ENCODE peak calls at places on chromosome 4, in eight cellular contexts. One of them, this sample, is unnamed.

GRCh38 chr4:186144180-186144579 is 39.7 kb downstream of the FAM149A start:
- DNase-seq in G401: peak; percentile 73
- DNase-seq in neural crest cell: peak; percentile 35
- DNase-seq in dorsolateral prefrontal cortex: no peak
- DNase-seq in OCI-LY7: no peak
- DNase-seq in sciatic nerve: no peak
- DNase-seq in activated CD4-positive, alpha-beta T cell treated with anti-CD3 and anti-CD28 coated beads, Interleukin-2, amount 10 ng/mL, durations not matched to agents 7 days and 5 days: no peak
- DNase-seq in GM12892: no peak
- DNase-seq in this sample: no peak

GRCh38 chr4:141684785-141685184 is 48.4 kb downstream of the IL15 start:
- DNase-seq in neural crest cell: no peak
- DNase-seq in GM12892: no peak
- DNase-seq in dorsolateral prefrontal cortex: no peak
- DNase-seq in sciatic nerve: no peak
- DNase-seq in G401: no peak
- DNase-seq in activated CD4-positive, alpha-beta T cell treated with anti-CD3 and anti-CD28 coated beads, Interleukin-2, amount 10 ng/mL, durations not matched to agents 7 days and 5 days: no peak
- DNase-seq in OCI-LY7: no peak
- DNase-seq in this sample: no peak

GRCh38 chr4:40949701-40950100 is 199.9 kb downstream of the NSUN7 start:
- DNase-seq in activated CD4-positive, alpha-beta T cell treated with anti-CD3 and anti-CD28 coated beads, Interleukin-2, amount 10 ng/mL, durations not matched to agents 7 days and 5 days: no peak
- DNase-seq in OCI-LY7: no peak
- DNase-seq in neural crest cell: no peak
- DNase-seq in sciatic nerve: no peak
- DNase-seq in GM12892: no peak
- DNase-seq in dorsolateral prefrontal cortex: no peak
- DNase-seq in G401: no peak
- DNase-seq in this sample: no peak

GRCh38 chr4:77190053-77190452 is 33.0 kb downstream of the CCNG2 start:
- DNase-seq in sciatic nerve: no peak
- DNase-seq in OCI-LY7: no peak
- DNase-seq in dorsolateral prefrontal cortex: no peak
- DNase-seq in GM12892: no peak
- DNase-seq in neural crest cell: no peak
- DNase-seq in G401: no peak
- DNase-seq in activated CD4-positive, alpha-beta T cell treated with anti-CD3 and anti-CD28 coated beads, Interleukin-2, amount 10 ng/mL, durations not matched to agents 7 days and 5 days: no peak
- DNase-seq in this sample: no peak

GRCh38 chr4:1900087-1900433 is 28.9 kb downstream of the NSD2 start:
- DNase-seq in OCI-LY7: no peak
- DNase-seq in G401: peak; percentile 25
- DNase-seq in sciatic nerve: peak; percentile 36
- DNase-seq in neural crest cell: no peak
- DNase-seq in GM12892: no peak
- DNase-seq in dorsolateral prefrontal cortex: no peak
- DNase-seq in activated CD4-positive, alpha-beta T cell treated with anti-CD3 and anti-CD28 coated beads, Interleukin-2, amount 10 ng/mL, durations not matched to agents 7 days and 5 days: no peak
- DNase-seq in this sample: no peak

GRCh38 chr4:185031611-185032010 is 13.3 kb downstream of the HELT start:
- DNase-seq in sciatic nerve: no peak
- DNase-seq in neural crest cell: no peak
- DNase-seq in OCI-LY7: no peak
- DNase-seq in GM12892: no peak
- DNase-seq in G401: no peak
- DNase-seq in dorsolateral prefrontal cortex: no peak
- DNase-seq in activated CD4-positive, alpha-beta T cell treated with anti-CD3 and anti-CD28 coated beads, Interleukin-2, amount 10 ng/mL, durations not matched to agents 7 days and 5 days: no peak
- DNase-seq in this sample: no peak

GRCh38 chr4:168475745-168476144 is 4.5 kb downstream of the DDX60L start:
- DNase-seq in G401: no peak
- DNase-seq in activated CD4-positive, alpha-beta T cell treated with anti-CD3 and anti-CD28 coated beads, Interleukin-2, amount 10 ng/mL, durations not matched to agents 7 days and 5 days: no peak
- DNase-seq in GM12892: no peak
- DNase-seq in sciatic nerve: no peak
- DNase-seq in neural crest cell: no peak
- DNase-seq in OCI-LY7: no peak
- DNase-seq in dorsolateral prefrontal cortex: no peak
- DNase-seq in this sample: no peak

GRCh38 chr4:41507292-41507933 is 30.5 kb upstream of the LIMCH1 start:
- DNase-seq in activated CD4-positive, alpha-beta T cell treated with anti-CD3 and anti-CD28 coated beads, Interleukin-2, amount 10 ng/mL, durations not matched to agents 7 days and 5 days: no peak
- DNase-seq in GM12892: no peak
- DNase-seq in neural crest cell: no peak
- DNase-seq in OCI-LY7: no peak
- DNase-seq in G401: no peak
- DNase-seq in sciatic nerve: no peak
- DNase-seq in dorsolateral prefrontal cortex: no peak
- DNase-seq in this sample: no peak

GRCh38 chr4:41749650-41750049 is 1.1 kb upstream of the PHOX2B start:
- DNase-seq in neural crest cell: no peak
- DNase-seq in activated CD4-positive, alpha-beta T cell treated with anti-CD3 and anti-CD28 coated beads, Interleukin-2, amount 10 ng/mL, durations not matched to agents 7 days and 5 days: no peak
- DNase-seq in sciatic nerve: no peak
- DNase-seq in OCI-LY7: no peak
- DNase-seq in dorsolateral prefrontal cortex: no peak
- DNase-seq in GM12892: no peak
- DNase-seq in G401: no peak
- DNase-seq in this sample: no peak

GRCh38 chr4:27684501-27685077 is 823.9 kb downstream of the STIM2 start:
- DNase-seq in activated CD4-positive, alpha-beta T cell treated with anti-CD3 and anti-CD28 coated beads, Interleukin-2, amount 10 ng/mL, durations not matched to agents 7 days and 5 days: peak; percentile 19
- DNase-seq in GM12892: no peak
- DNase-seq in G401: peak; percentile 46
- DNase-seq in dorsolateral prefrontal cortex: peak; percentile 52
- DNase-seq in neural crest cell: peak; percentile 55
- DNase-seq in OCI-LY7: peak; percentile 51
- DNase-seq in sciatic nerve: peak; percentile 67
- DNase-seq in this sample: peak; percentile 78

GRCh38 chr4:140343303-140343702 is 30.1 kb upstream of the SCOC start:
- DNase-seq in GM12892: no peak
- DNase-seq in activated CD4-positive, alpha-beta T cell treated with anti-CD3 and anti-CD28 coated beads, Interleukin-2, amount 10 ng/mL, durations not matched to agents 7 days and 5 days: no peak
- DNase-seq in dorsolateral prefrontal cortex: no peak
- DNase-seq in OCI-LY7: no peak
- DNase-seq in neural crest cell: no peak
- DNase-seq in G401: no peak
- DNase-seq in sciatic nerve: no peak
- DNase-seq in this sample: no peak

GRCh38 chr4:76083386-76083785 is 8.9 kb downstream of the ART3 start:
- DNase-seq in OCI-LY7: no peak
- DNase-seq in sciatic nerve: no peak
- DNase-seq in neural crest cell: no peak
- DNase-seq in activated CD4-positive, alpha-beta T cell treated with anti-CD3 and anti-CD28 coated beads, Interleukin-2, amount 10 ng/mL, durations not matched to agents 7 days and 5 days: no peak
- DNase-seq in dorsolateral prefrontal cortex: no peak
- DNase-seq in GM12892: no peak
- DNase-seq in G401: no peak
- DNase-seq in this sample: no peak

GRCh38 chr4:110132822-110133719 is 65.3 kb downstream of the ELOVL6 start:
- DNase-seq in G401: no peak
- DNase-seq in GM12892: no peak
- DNase-seq in dorsolateral prefrontal cortex: no peak
- DNase-seq in activated CD4-positive, alpha-beta T cell treated with anti-CD3 and anti-CD28 coated beads, Interleukin-2, amount 10 ng/mL, durations not matched to agents 7 days and 5 days: no peak
- DNase-seq in OCI-LY7: no peak
- DNase-seq in neural crest cell: no peak
- DNase-seq in sciatic nerve: no peak
- DNase-seq in this sample: no peak

GRCh38 chr4:119028296-119028695 is 107.3 kb upstream of the MYOZ2 start:
- DNase-seq in activated CD4-positive, alpha-beta T cell treated with anti-CD3 and anti-CD28 coated beads, Interleukin-2, amount 10 ng/mL, durations not matched to agents 7 days and 5 days: no peak
- DNase-seq in neural crest cell: no peak
- DNase-seq in OCI-LY7: no peak
- DNase-seq in G401: no peak
- DNase-seq in GM12892: no peak
- DNase-seq in sciatic nerve: no peak
- DNase-seq in dorsolateral prefrontal cortex: no peak
- DNase-seq in this sample: no peak

This sample was measured in hippocampal formation.